ENCODE peak calls at places on chromosomes 1 and 21, in five cellular contexts. F, I, D, C and Z are unnamed samples.

GRCh38 chr1:54156986-54157385 is 4.2 kb upstream of the CDCP2 start:
- DNase-seq in F (no peak), I (no peak), D (no peak), C (no peak), Z (no peak)

GRCh38 chr1:241751524-241751923 is 96.5 kb upstream of the EXO1 start:
- DNase-seq in F (no peak), I (no peak), D (no peak), C (no peak), Z (no peak)

GRCh38 chr1:186214816-186215215 is 160.2 kb downstream of the TPR start:
- DNase-seq in F (no peak), I (no peak), D (no peak), C (no peak), Z (no peak)

GRCh38 chr1:92441316-92442311 is 45.1 kb downstream of the GFI1 start:
- DNase-seq in F (no peak), I (no peak), D (no peak), C (no peak), Z (no peak)

GRCh38 chr1:67889940-67890567 is 56.8 kb upstream of the GNG12 start:
- DNase-seq in F (no peak), I (no peak), D (no peak), C (peak), Z (peak)

GRCh38 chr1:12460911-12461621 is 156.9 kb downstream of the DHRS3 start:
- DNase-seq in F (peak), I (no peak), D (peak), C (peak), Z (peak)

GRCh38 chr1:17547271-17547670 is 7.8 kb downstream of the ARHGEF10L start:
- DNase-seq in F (peak), I (no peak), D (no peak), C (no peak), Z (no peak)

GRCh38 chr1:147177611-147178370 is 5.5 kb upstream of the PRKAB2 start:
- DNase-seq in F (no peak), I (no peak), D (no peak), C (peak), Z (peak)

GRCh38 chr1:193590102-193590501 is 403.7 kb upstream of the B3GALT2 start:
- DNase-seq in F (no peak), I (no peak), D (no peak), C (no peak), Z (no peak)

GRCh38 chr1:231828182-231828920 is 201.8 kb downstream of the DISC1 start:
- DNase-seq in F (peak), I (no peak), D (no peak), C (peak), Z (peak)

GRCh38 chr1:23768733-23769132 is 9.5 kb upstream of the PITHD1 start:
- DNase-seq in F (peak), I (no peak), D (no peak), C (no peak), Z (no peak)

GRCh38 chr1:91529856-91530255 is 29.2 kb downstream of the CDC7 start:
- DNase-seq in F (peak), I (no peak), D (no peak), C (peak), Z (peak)

GRCh38 chr1:111236806-111237205 is 9.3 kb downstream of the CHI3L2 start:
- DNase-seq in F (no peak), I (no peak), D (no peak), C (no peak), Z (no peak)

GRCh38 chr1:227191607-227192006 is 126.7 kb downstream of the CDC42BPA start:
- DNase-seq in F (no peak), I (no peak), D (no peak), C (no peak), Z (no peak)

GRCh38 chr1:88984553-88984945 is 7.9 kb downstream of the KYAT3 start:
- DNase-seq in F (no peak), I (no peak), D (no peak), C (no peak), Z (no peak)

GRCh38 chr1:239987103-239987745 is 104.5 kb upstream of the FMN2 start:
- DNase-seq in F (peak), I (no peak), D (no peak), C (peak), Z (peak)

GRCh38 chr1:54952950-54953718 is 27.3 kb upstream of the TMEM61 start:
- DNase-seq in F (no peak), I (no peak), D (no peak), C (peak), Z (no peak)

GRCh38 chr1:191350938-191351337 is 807.3 kb upstream of the RGS18 start:
- DNase-seq in F (no peak), I (no peak), D (no peak), C (no peak), Z (no peak)

GRCh38 chr1:91708691-91709090 is 177.3 kb downstream of the TGFBR3 start:
- DNase-seq in F (no peak), I (no peak), D (no peak), C (no peak), Z (no peak)

GRCh38 chr1:35857830-35858229 is 25.2 kb upstream of the AGO1 start:
- DNase-seq in F (peak), I (no peak), D (no peak), C (peak), Z (peak)

GRCh38 chr1:242811092-242811840 is 286.8 kb upstream of the PLD5 start:
- DNase-seq in F (no peak), I (no peak), D (no peak), C (no peak), Z (no peak)

GRCh38 chr1:101284021-101284420 is 47.2 kb downstream of the S1PR1 start:
- DNase-seq in F (no peak), I (no peak), D (no peak), C (no peak), Z (no peak)

GRCh38 chr1:62725255-62725654 is 37.1 kb upstream of the DOCK7 start:
- DNase-seq in F (no peak), I (no peak), D (no peak), C (peak), Z (peak)

GRCh38 chr21:46110499-46111192 is 12.7 kb downstream of the COL6A2 start:
- DNase-seq in F (peak), I (peak), D (peak), C (no peak), Z (peak)

GRCh38 chr1:206684478-206685255 is at the start of gene MAPKAPK2:
- DNase-seq in F (peak), I (peak), D (peak), C (peak), Z (peak)

GRCh38 chr1:166840309-166841302 is 1.3 kb downstream of the POGK start:
- DNase-seq in F (peak), I (no peak), D (no peak), C (peak), Z (peak)

GRCh38 chr1:24805534-24806301 is 60.5 kb downstream of the CLIC4 start:
- DNase-seq in F (no peak), I (peak), D (no peak), C (peak), Z (peak)

GRCh38 chr1:39167632-39168209 is 36.8 kb upstream of the MACF1 start:
- DNase-seq in F (no peak), I (no peak), D (no peak), C (peak), Z (peak)

GRCh38 chr1:6019166-6019845 is 26.4 kb upstream of the KCNAB2 start:
- DNase-seq in F (no peak), I (no peak), D (no peak), C (no peak), Z (no peak)

GRCh38 chr1:985126-985525 is 3.2 kb upstream of the PERM1 start:
- DNase-seq in F (no peak), I (no peak), D (no peak), C (no peak), Z (no peak)

GRCh38 chr1:57898531-57898930 is 474.7 kb upstream of the DAB1 start:
- DNase-seq in F (no peak), I (no peak), D (no peak), C (no peak), Z (no peak)

GRCh38 chr1:155208656-155209372 is at the start of gene MTX1:
- DNase-seq in F (peak), I (peak), D (peak), C (peak), Z (peak)

GRCh38 chr1:167105150-167105840 is 11.4 kb downstream of the STYXL2 start:
- DNase-seq in F (no peak), I (no peak), D (no peak), C (peak), Z (no peak)

GRCh38 chr1:48610628-48611542 is 138.9 kb upstream of the SPATA6 start:
- DNase-seq in F (peak), I (no peak), D (peak), C (no peak), Z (no peak)

DNA sequence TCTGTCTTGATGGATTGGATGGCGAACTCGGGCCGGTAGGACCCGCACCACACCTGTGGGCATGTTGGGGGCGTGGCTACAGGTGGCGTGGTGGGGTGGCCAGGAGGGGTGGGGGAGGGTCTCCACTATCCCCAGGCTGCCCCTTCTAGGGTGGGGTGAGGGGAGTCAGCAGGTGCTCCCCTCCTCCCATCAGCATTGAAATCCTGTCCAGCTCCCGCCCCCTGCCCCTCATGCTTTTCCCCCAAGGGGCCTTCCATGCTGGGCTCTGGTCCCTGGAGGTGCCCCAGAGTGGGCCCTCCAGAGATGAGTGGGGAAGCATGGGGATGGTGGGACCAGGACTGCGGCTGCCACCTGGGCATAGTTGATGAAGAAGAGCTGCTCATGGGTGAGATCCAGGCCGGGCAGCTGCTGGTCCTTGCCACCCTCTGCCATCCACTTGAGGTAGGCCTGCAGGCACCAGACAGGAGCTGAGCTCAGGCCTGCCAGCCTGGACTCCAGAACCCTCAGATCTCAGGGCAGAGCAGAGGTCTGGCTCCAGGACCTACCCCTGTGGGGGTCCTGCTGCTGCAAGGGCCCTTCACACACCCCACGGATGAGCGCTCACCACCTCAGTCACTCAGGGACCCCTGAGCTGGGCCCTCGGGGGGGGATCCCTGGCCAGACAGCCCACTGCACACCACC is 5.1 kb downstream of the PRXL2B start:
- DNase-seq in F (no peak), I (no peak), D (peak), C (no peak), Z (no peak)
- TF ChIP-seq CTCF in F (no peak), I (no peak), D (no peak), C (no peak), Z (no peak)

GRCh38 chr1:156525856-156526479 is 25.4 kb upstream of the MEF2D start:
- DNase-seq in F (no peak), I (no peak), D (no peak), C (no peak), Z (no peak)

GRCh38 chr1:156524481-156524869 is 23.9 kb upstream of the MEF2D start:
- DNase-seq in F (peak), I (no peak), D (no peak), C (no peak), Z (no peak)

GRCh38 chr1:156522443-156522970 is 21.9 kb upstream of the MEF2D start:
- DNase-seq in F (no peak), I (no peak), D (no peak), C (no peak), Z (no peak)

GRCh38 chr1:156524985-156525590 is 24.5 kb upstream of the MEF2D start:
- DNase-seq in F (no peak), I (no peak), D (no peak), C (no peak), Z (no peak)

GRCh38 chr1:156523801-156524480 is 23.4 kb upstream of the MEF2D start:
- DNase-seq in F (peak), I (no peak), D (no peak), C (no peak), Z (no peak)
- H3K4me3 ChIP-seq in F (no peak), I (no peak), D (no peak), C (no peak), Z (no peak)

GRCh38 chr1:245382981-245383380 is 228.2 kb downstream of the KIF26B start:
- DNase-seq in F (no peak), I (no peak), D (no peak), C (no peak), Z (no peak)

GRCh38 chr1:245378352-245379144 is 223.8 kb downstream of the KIF26B start:
- DNase-seq in F (no peak), I (no peak), D (no peak), C (no peak), Z (no peak)

GRCh38 chr1:245383396-245384330 is 228.9 kb downstream of the KIF26B start:
- DNase-seq in F (no peak), I (no peak), D (no peak), C (no peak), Z (no peak)

GRCh38 chr1:245377854-245378253 is 223.1 kb downstream of the KIF26B start:
- DNase-seq in F (no peak), I (no peak), D (no peak), C (no peak), Z (no peak)

DNA sequence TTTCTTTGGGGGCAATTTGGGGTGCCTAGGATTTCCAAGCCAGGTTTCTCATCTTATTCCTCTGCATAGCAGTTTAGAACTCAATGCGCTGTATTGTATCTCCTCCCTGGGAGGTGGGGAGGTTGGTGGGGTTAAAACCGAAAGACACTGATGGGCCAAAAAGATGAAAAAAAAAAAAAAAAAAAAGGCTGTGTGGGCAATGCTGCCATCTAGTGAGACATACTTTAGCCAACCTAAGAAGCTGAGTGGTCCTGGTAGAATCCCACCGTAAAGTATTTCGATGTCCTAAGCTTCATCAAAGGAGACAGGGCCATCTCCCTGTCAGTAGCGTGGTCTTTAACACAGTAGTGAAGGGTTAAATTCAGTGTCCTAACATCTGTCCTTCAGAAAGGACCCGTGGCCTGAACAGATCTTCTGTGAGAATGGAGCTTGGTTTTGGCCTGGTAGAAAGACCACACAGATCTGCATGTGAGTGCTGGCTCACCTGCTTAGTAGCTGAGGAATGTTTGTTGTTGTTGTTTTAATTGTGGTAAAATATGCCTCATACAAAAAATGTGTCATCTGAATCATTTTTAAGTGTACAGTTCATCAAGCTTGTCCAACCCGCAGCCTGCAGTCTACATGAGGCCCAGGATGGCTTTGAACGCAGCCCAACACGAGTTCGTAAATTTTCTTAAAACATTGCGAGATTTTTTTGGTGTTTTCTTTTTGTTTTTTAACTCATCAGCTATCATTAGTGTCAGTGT is 226.2 kb downstream of the KIF26B start:
- DNase-seq in F (no peak), I (no peak), D (no peak), C (no peak), Z (peak)
- TF ChIP-seq CTCF in F (peak), I (no peak), D (no peak), C (peak), Z (peak)

GRCh38 chr1:213982515-213982813 is 5.3 kb upstream of the PROX1 start:
- DNase-seq in F (no peak), I (no peak), D (no peak), C (no peak), Z (no peak)
- H3K4me3 ChIP-seq in F (peak), I (no peak), D (peak), C (no peak), Z (no peak)

DNA sequence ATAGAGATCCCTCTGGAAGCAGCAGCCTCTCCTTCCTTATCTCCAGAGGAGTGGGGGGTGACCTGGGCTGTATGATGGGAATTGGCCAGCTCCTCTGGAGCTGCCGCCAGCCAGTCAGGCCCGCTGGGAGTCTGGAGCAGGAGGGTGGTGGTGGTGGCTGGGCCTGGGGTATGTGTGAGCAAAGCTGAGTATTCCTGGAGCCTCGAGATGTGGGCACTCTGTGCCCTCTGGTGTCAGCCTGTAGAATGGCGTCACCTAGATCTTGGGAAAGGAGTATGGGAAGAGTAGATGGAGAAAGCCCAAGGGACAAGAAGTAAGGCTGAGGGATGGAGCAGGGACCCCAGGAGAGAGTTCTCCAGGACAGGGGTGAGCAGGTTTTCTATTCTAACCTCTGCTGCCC is 16.0 kb downstream of the VANGL2 start:
- DNase-seq in F (peak), I (no peak), D (no peak), C (peak), Z (peak)
- TF ChIP-seq CTCF in F (peak), I (no peak), D (no peak), C (peak), Z (peak)

GRCh38 chr1:42955311-42956063 is 3.2 kb downstream of the SLC2A1 start:
- DNase-seq in F (no peak), I (no peak), D (no peak), C (no peak), Z (no peak)
- H3K4me3 ChIP-seq in F (peak), I (no peak), D (no peak), C (no peak), Z (no peak)